ENCODE peak calls at places on chromosomes 16 and 17, in five cellular contexts. E is EL, J is hypothalamus, Y is endothelial cell, I is HEK293T. F is an unnamed sample.

GRCh38 chr17:72397223-72397667 is 276.4 kb downstream of the SOX9 start:
- DNase-seq in E (no peak), J (no peak), Y (no peak), I (no peak), F (no peak)

GRCh38 chr16:53511403-53512280 is 8.6 kb upstream of the AKTIP start:
- DNase-seq in E (no peak), J (no peak), Y (no peak), I (no peak), F (no peak)

GRCh38 chr17:27553019-27553511 is 77.9 kb upstream of the LGALS9 start:
- DNase-seq in E (no peak), J (no peak), Y (no peak), I (no peak), F (no peak)

GRCh38 chr17:15121426-15121825 is 143.7 kb downstream of the PMP22 start:
- DNase-seq in E (peak; percentile 13), J (no peak), Y (no peak), I (no peak), F (no peak)

GRCh38 chr17:17738901-17739300 is 57.6 kb downstream of the RAI1 start:
- DNase-seq in E (no peak), J (no peak), Y (no peak), I (no peak), F (peak; percentile 21)

GRCh38 chr16:54511181-54511731 is 224.7 kb upstream of the IRX3 start:
- DNase-seq in E (peak; percentile 23), J (no peak), Y (no peak), I (no peak), F (no peak)

GRCh38 chr16:69471121-69471520 is 46.7 kb downstream of the CYB5B start:
- DNase-seq in E (no peak), J (no peak), Y (no peak), I (no peak), F (no peak)

GRCh38 chr17:49694847-49695697 is 12.7 kb downstream of the SLC35B1 start:
- DNase-seq in E (peak; percentile 28), J (no peak), Y (peak; percentile 69), I (peak; percentile 53), F (no peak)

GRCh38 chr17:67673006-67673405 is 44.7 kb upstream of the NOL11 start:
- DNase-seq in E (no peak), J (no peak), Y (no peak), I (no peak), F (no peak)

GRCh38 chr17:3958200-3958599 is 6.0 kb downstream of the ATP2A3 start:
- DNase-seq in E (no peak), J (no peak), Y (no peak), I (no peak), F (no peak)

GRCh38 chr16:85819711-85820110 is 20.2 kb downstream of the COX4I1 start:
- DNase-seq in E (no peak), J (no peak), Y (no peak), I (no peak), F (no peak)

GRCh38 chr16:29726845-29727379 is 18.9 kb downstream of the C16orf54 start:
- DNase-seq in E (no peak), J (no peak), Y (no peak), I (no peak), F (no peak)

GRCh38 chr17:74840989-74841666 is 18.6 kb downstream of the GRIN2C start:
- DNase-seq in E (peak; percentile 40), J (peak; percentile 68), Y (no peak), I (no peak), F (peak; percentile 31)

GRCh38 chr16:27671410-27671809 is 121.5 kb downstream of the KATNIP start:
- DNase-seq in E (no peak), J (no peak), Y (no peak), I (no peak), F (no peak)

GRCh38 chr17:82356028-82356427 is 3.0 kb upstream of the TEX19 start:
- DNase-seq in E (no peak), J (no peak), Y (no peak), I (no peak), F (no peak)

GRCh38 chr16:56892705-56893104 is 27.7 kb downstream of the SLC12A3 start:
- DNase-seq in E (no peak), J (no peak), Y (no peak), I (no peak), F (no peak)

GRCh38 chr17:64687376-64687775 is 25.3 kb upstream of the SMURF2 start:
- DNase-seq in E (no peak), J (no peak), Y (no peak), I (no peak), F (no peak)

GRCh38 chr17:81909966-81910839 is 996 bp downstream of the PCYT2 start:
- DNase-seq in E (peak; percentile 24), J (no peak), Y (no peak), I (no peak), F (no peak)

GRCh38 chr17:67011527-67012175 is 32.7 kb upstream of the CACNG1 start:
- DNase-seq in E (no peak), J (no peak), Y (no peak), I (no peak), F (no peak)

GRCh38 chr16:790086-790485 is 1.7 kb downstream of the CHTF18 start:
- DNase-seq in E (no peak), J (no peak), Y (no peak), I (no peak), F (no peak)

GRCh38 chr16:86761117-86761971 is 183.0 kb downstream of the FOXL1 start:
- DNase-seq in E (peak; percentile 88), J (no peak), Y (peak; percentile 79), I (peak; percentile 78), F (no peak)

GRCh38 chr16:84406006-84406963 is 37.9 kb downstream of the ATP2C2 start:
- DNase-seq in E (no peak), J (peak; percentile 83), Y (no peak), I (no peak), F (no peak)

GRCh38 chr17:58039975-58040374 is 32.9 kb upstream of the SRSF1 start:
- DNase-seq in E (no peak), J (no peak), Y (no peak), I (no peak), F (no peak)

GRCh38 chr17:4944163-4944553 is 4.1 kb downstream of the RNF167 start:
- DNase-seq in E (no peak), J (no peak), Y (no peak), I (no peak), F (no peak)

GRCh38 chr17:49585422-49586027 is 9.9 kb downstream of the NXPH3 start:
- DNase-seq in E (no peak), J (no peak), Y (peak; percentile 49), I (peak; percentile 64), F (no peak)

GRCh38 chr17:79561486-79562116 is 49.2 kb downstream of the RBFOX3 start:
- DNase-seq in E (no peak), J (no peak), Y (no peak), I (no peak), F (no peak)

GRCh38 chr17:50935201-50936124 is 69.3 kb upstream of the TOB1 start:
- DNase-seq in E (no peak), J (peak; percentile 81), Y (no peak), I (no peak), F (peak; percentile 98)

GRCh38 chr16:57406881-57407280 is 2.3 kb downstream of the CCL17 start:
- DNase-seq in E (no peak), J (no peak), Y (no peak), I (no peak), F (no peak)

GRCh38 chr17:45740553-45741330 is 43.4 kb upstream of the CRHR1 start:
- DNase-seq in E (peak; percentile 72), J (peak; percentile 24), Y (peak; percentile 37), I (peak; percentile 74), F (peak; percentile 53)

F was measured in gastrocnemius medialis.